ENCODE peak calls at places on chromosome 1, in seven cellular contexts. F is GM23338, M is Panc1, P is endothelial cell of umbilical vein, E is GM12878, R is sigmoid colon, D is stomach. G is an unnamed sample.

GRCh38 chr1:52403566-52404115 is 582 bp downstream of the ORC1 start:
- DNase-seq in E (peak), F (peak), M (peak), D (no peak), R (no peak), P (peak), G (peak)

GRCh38 chr1:29410476-29410875 is 174.2 kb downstream of the PTPRU start:
- DNase-seq in F (no peak), M (no peak), D (no peak), P (no peak), E (no peak), R (no peak), G (no peak)

GRCh38 chr1:40392206-40392605 is 18.7 kb downstream of the SMAP2 start:
- DNase-seq in E (no peak), F (no peak), D (peak), P (no peak), R (no peak), M (no peak), G (no peak)

GRCh38 chr1:210882414-210883221 is 251.3 kb downstream of the KCNH1 start:
- DNase-seq in M (no peak), D (no peak), F (no peak), E (no peak), R (no peak), P (no peak), G (no peak)

GRCh38 chr1:221868894-221869293 is 127.0 kb upstream of the DUSP10 start:
- DNase-seq in P (peak), D (no peak), R (no peak), E (no peak), F (no peak), M (peak), G (no peak)

GRCh38 chr1:101207891-101208290 is 28.9 kb upstream of the S1PR1 start:
- DNase-seq in R (no peak), D (no peak), E (no peak), F (no peak), M (no peak), P (no peak), G (no peak)

GRCh38 chr1:43065191-43065590 is 106.5 kb upstream of the SLC2A1 start:
- DNase-seq in E (no peak), R (no peak), M (no peak), D (no peak), F (no peak), P (no peak), G (no peak)

GRCh38 chr1:24021403-24022266 is 41.5 kb upstream of the SRSF10 start:
- DNase-seq in F (no peak), E (no peak), R (no peak), P (no peak), M (no peak), D (peak), G (no peak)

GRCh38 chr1:21620011-21620410 is 49.1 kb downstream of the RAP1GAP start:
- DNase-seq in F (no peak), P (no peak), M (no peak), D (no peak), E (no peak), R (no peak), G (no peak)

GRCh38 chr1:3364526-3364925 is 89.9 kb upstream of the ARHGEF16 start:
- DNase-seq in F (no peak), P (no peak), D (no peak), R (no peak), M (no peak), E (no peak), G (no peak)

GRCh38 chr1:206846475-206846874 is 18.9 kb upstream of the IL20 start:
- DNase-seq in D (peak), R (no peak), P (no peak), M (no peak), F (no peak), E (no peak), G (no peak)

GRCh38 chr1:206850401-206850800 is 15.0 kb upstream of the IL20 start:
- DNase-seq in F (no peak), R (no peak), P (no peak), E (no peak), D (no peak), M (no peak), G (no peak)

GRCh38 chr1:206843626-206844025 is 21.8 kb upstream of the IL20 start:
- DNase-seq in F (no peak), P (no peak), D (no peak), R (no peak), M (no peak), E (no peak), G (no peak)

GRCh38 chr1:206847946-206848345 is 17.5 kb upstream of the IL20 start:
- DNase-seq in P (no peak), R (no peak), E (no peak), F (no peak), D (no peak), M (no peak), G (no peak)

GRCh38 chr1:206847337-206847834 is 18.0 kb upstream of the IL20 start:
- DNase-seq in F (no peak), R (no peak), E (no peak), D (peak), P (no peak), M (no peak), G (no peak)
- TF ChIP-seq POLR2AphosphoS5 in F (no peak), R (no peak), E (no peak), D (no peak), P (no peak), M (no peak), G (no peak)

GRCh38 chr1:2320760-2321159 is 70.6 kb downstream of the MORN1 start:
- DNase-seq in D (no peak), P (no peak), M (no peak), R (no peak), E (no peak), F (no peak), G (no peak)

GRCh38 chr1:2322065-2322571 is 69.2 kb downstream of the MORN1 start:
- DNase-seq in M (no peak), E (no peak), F (peak), D (peak), R (peak), P (peak), G (no peak)

GRCh38 chr1:2321258-2321657 is 70.1 kb downstream of the MORN1 start:
- DNase-seq in D (no peak), F (no peak), E (no peak), M (no peak), R (no peak), P (no peak), G (no peak)

GRCh38 chr1:2323575-2323974 is 67.8 kb downstream of the MORN1 start:
- DNase-seq in D (no peak), E (no peak), P (no peak), M (no peak), F (no peak), R (no peak), G (no peak)

DNA sequence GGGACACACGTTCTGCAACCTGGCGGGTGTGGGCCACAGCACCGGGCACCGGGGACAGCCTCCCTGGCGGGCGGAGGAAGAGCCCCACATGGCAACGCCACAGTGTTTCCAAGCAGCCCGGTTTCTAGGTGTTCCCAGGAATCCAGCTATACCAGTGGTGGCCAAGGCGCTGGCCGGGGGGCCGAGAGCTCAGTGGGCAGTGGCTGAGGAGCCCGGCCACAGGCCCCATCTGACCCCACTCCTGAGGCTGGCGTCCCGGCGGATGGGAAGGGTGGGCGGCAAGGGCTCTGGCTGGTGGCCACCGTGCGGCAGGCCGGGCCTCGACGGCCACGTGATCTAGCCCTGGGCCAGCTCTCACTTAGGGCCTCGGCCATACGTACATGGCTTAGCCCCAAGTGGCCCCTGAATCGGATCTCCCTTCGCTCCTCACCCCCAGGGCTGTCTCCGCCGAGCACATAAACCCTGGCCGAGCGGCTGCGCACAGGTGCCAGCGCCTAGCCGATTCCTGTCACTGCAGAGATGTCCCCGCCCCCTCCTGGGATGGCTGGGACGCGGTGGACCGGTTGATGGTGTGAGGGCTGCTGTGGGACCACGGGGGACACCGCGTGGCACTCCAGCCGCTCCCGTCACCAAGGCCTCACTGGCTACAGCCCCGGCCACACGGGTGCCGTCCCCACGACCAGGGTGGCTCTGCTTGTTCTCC is 68.6 kb downstream of the MORN1 start:
- DNase-seq in E (no peak), D (no peak), F (no peak), P (no peak), M (no peak), R (no peak), G (no peak)
- TF ChIP-seq POLR2AphosphoS5 in E (no peak), D (no peak), F (no peak), P (no peak), M (no peak), R (no peak), G (no peak)

DNA sequence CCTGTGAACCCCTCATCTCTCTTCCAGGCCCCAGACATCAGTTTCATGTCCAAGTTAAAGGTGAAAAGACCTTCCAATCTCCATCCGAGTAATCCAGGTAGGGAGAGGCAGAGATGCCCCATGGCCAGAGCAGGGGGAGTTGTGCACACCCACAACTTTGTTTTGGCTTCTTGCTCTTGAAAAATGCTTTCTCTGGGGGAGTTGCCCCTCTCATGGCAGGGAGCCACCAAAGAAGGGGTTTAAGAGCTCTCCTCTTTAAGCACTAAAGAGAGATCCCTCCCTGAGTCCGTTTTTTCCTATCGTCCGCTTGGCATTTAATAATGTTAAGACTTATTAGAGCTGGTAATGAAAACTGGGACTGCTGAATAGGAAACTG is 8.2 kb downstream of the PAX7 start:
- DNase-seq in F (no peak), M (no peak), E (no peak), D (no peak), P (no peak), R (no peak), G (no peak)
- TF ChIP-seq POLR2AphosphoS5 in F (no peak), M (no peak), E (no peak), D (no peak), P (no peak), R (no peak), G (no peak)

GRCh38 chr1:28193701-28194161 is 17.2 kb upstream of the PTAFR start:
- DNase-seq in M (no peak), E (no peak), R (no peak), F (peak), D (no peak), P (no peak), G (no peak)
- TF ChIP-seq POLR2AphosphoS5 in M (no peak), E (no peak), R (no peak), F (no peak), D (no peak), P (no peak), G (no peak)

GRCh38 chr1:168613689-168614655 is 37.6 kb downstream of the XCL1 start:
- DNase-seq in R (peak), E (no peak), M (no peak), F (no peak), P (no peak), D (no peak), G (no peak)
- TF ChIP-seq POLR2AphosphoS5 in R (peak), E (no peak), M (no peak), F (no peak), P (no peak), D (peak), G (no peak)

DNA sequence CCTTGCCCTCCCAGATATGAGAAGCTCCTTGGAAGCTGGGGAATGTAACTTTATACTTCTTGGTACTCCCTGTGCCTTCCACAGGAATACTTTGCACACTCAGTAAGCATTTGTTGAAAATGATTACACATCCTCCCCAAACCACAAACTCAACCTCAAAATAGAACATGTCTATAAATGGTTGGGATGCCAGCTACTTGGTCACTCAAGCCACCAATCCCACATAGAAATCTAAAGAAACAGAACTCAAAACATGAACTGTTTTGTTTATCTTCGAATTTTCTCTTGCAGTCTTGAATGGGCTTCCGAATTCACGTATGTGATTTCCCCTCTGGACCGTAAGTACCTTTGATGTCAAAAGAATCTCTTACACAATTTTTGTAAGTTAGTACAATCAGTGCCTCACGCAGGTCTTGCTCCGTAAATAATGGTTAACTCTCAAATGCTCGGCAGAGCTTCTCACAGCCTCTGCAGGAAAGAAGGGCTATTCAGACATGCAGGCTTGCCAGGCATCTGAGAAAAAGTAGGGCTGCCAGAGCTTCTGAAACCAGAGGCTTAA is 26.9 kb downstream of the SORT1 start:
- DNase-seq in P (no peak), R (no peak), E (no peak), F (peak), M (no peak), D (no peak), G (no peak)
- TF ChIP-seq POLR2AphosphoS5 in P (no peak), R (no peak), E (no peak), F (no peak), M (no peak), D (no peak), G (no peak)

GRCh38 chr1:13661539-13661938 is 38.4 kb upstream of the PRDM2 start:
- DNase-seq in F (no peak), M (no peak), E (no peak), P (no peak), D (no peak), R (no peak), G (no peak)

GRCh38 chr1:13666317-13666716 is 33.7 kb upstream of the PRDM2 start:
- DNase-seq in R (no peak), F (no peak), P (no peak), M (no peak), E (no peak), D (no peak), G (no peak)

GRCh38 chr1:13663969-13664368 is 36.0 kb upstream of the PRDM2 start:
- DNase-seq in E (no peak), F (no peak), R (no peak), D (no peak), P (no peak), M (no peak), G (no peak)

GRCh38 chr1:13664451-13664850 is 35.5 kb upstream of the PRDM2 start:
- DNase-seq in R (no peak), P (no peak), M (no peak), D (no peak), E (peak), F (no peak), G (no peak)

DNA sequence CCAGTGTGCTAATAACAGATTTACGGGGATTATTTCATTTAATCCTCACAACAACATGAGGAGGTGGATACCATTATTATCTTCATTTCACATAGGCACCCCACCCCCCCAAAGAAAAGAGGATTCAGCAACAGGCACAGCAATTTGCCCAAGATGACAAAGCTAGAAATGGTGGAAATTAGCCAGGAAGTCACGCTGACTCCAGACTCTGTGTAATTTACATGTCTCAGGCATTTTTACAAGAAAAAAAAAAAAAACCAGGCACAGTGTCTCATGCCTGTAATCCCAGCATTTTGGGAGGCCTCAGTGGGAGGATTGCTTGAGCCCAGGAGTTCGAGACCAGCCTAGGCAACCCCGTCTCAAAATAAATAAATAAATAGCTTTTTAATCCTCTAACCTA is 37.5 kb upstream of the PRDM2 start:
- DNase-seq in E (no peak), P (no peak), F (no peak), M (no peak), R (peak), D (no peak), G (no peak)
- TF ChIP-seq POLR2AphosphoS5 in E (no peak), P (no peak), F (no peak), M (no peak), R (no peak), D (no peak), G (no peak)

GRCh38 chr1:219296916-219297315 is 123.2 kb downstream of the LYPLAL1 start:
- DNase-seq in D (no peak), M (no peak), P (peak), E (no peak), R (no peak), F (no peak), G (no peak)

GRCh38 chr1:219299420-219299819 is 125.7 kb downstream of the LYPLAL1 start:
- DNase-seq in M (no peak), R (no peak), D (no peak), P (no peak), E (no peak), F (no peak), G (no peak)

GRCh38 chr1:219296430-219296850 is 122.8 kb downstream of the LYPLAL1 start:
- DNase-seq in R (no peak), P (no peak), M (no peak), F (no peak), D (no peak), E (no peak), G (no peak)

GRCh38 chr1:219302697-219303096 is 129.0 kb downstream of the LYPLAL1 start:
- DNase-seq in E (no peak), F (no peak), R (no peak), P (peak), D (no peak), M (no peak), G (no peak)

DNA sequence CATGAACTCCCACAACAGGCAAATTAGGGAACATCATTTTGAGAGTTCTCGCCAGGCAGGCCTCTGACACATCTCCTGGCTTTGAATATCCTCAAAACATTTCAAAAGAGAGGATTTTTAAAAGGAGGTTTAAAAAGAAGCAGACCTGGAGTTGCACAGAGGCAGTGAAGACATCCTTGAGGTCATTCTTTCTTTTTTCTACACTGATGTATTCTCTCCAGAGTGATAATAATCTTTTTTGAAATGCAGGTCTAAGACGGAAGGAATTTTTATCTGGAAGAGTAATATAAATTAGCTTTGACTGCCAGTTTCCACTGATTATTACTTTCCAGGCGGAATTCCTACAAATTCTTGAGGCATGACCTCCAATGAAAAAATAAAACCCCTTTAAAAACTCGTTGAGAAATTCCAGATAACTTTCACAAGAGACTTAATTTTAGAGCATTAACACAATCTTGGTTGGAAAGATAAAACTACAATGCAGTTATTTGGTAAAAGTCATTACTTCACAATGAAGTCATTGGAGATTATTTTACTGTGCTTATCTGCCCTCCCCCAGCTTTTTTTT is 125.0 kb downstream of the LYPLAL1 start:
- DNase-seq in M (no peak), R (peak), P (peak), F (no peak), D (no peak), E (no peak), G (no peak)
- TF ChIP-seq POLR2AphosphoS5 in M (no peak), R (no peak), P (no peak), F (no peak), D (no peak), E (no peak), G (no peak)

GRCh38 chr1:98077691-98078090 is 156.9 kb upstream of the DPYD start:
- DNase-seq in M (no peak), R (no peak), D (no peak), F (no peak), P (no peak), E (no peak), G (no peak)
- TF ChIP-seq POLR2AphosphoS5 in M (no peak), R (no peak), D (no peak), F (no peak), P (no peak), E (no peak), G (no peak)

DNA sequence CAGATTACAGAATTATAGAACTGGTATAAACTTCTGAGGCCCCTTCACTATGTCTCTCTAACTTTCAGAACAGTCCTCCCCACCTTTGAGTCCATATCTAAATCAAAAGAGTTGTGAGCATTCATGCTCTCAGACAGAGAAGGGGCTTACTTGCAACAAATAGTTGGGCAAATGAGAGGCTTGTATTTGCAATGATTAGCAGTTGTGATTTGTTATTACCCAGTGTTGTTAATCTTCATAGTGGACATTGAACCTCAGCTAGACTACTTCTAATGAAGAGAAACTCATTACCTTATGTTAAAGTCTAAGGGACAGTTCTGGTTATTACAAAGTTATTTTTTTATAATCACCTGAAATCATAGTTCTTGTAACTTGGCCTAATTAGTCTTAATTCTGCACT is 114.4 kb downstream of the RABGAP1L start:
- DNase-seq in M (no peak), E (no peak), D (no peak), R (no peak), P (no peak), F (no peak), G (no peak)
- TF ChIP-seq POLR2AphosphoS5 in M (no peak), E (no peak), D (no peak), R (no peak), P (no peak), F (no peak), G (no peak)

G was measured in GM12891.